ENCODE peak calls at places on chromosomes 11 and 22, in eight cellular contexts. K is GM23248, R is PC-9, W is osteoblast, I is neuronal stem cell, T is K562, A is mesenchymal stem cell, G is GM23338. B is an unnamed sample. For H3K4me1, the result is how much of the 10 kb centered on the place peaks cover.

GRCh38 chr11:132228756-132229325 is 858.4 kb downstream of the NTM start:
- DNase-seq in K (peak), A (no peak), I (no peak), G (no peak), R (no peak), T (no peak), W (no peak), B (no peak)

GRCh38 chr11:44623716-44624491 is 58.4 kb downstream of the CD82 start:
- DNase-seq in W (peak), T (no peak), I (no peak), G (no peak), K (no peak), R (no peak), A (no peak), B (no peak)

GRCh38 chr22:19201858-19202798 is 23.6 kb upstream of the SLC25A1 start:
- DNase-seq in W (peak), I (no peak), G (no peak), K (no peak), R (no peak), A (no peak), T (peak), B (no peak)

GRCh38 chr11:130478204-130478701 is 29.8 kb downstream of the ADAMTS15 start:
- DNase-seq in G (no peak), K (peak), T (no peak), W (peak), I (no peak), R (peak), A (peak), B (peak)

GRCh38 chr11:64862914-64863313 is 15.5 kb downstream of the EHD1 start:
- DNase-seq in K (no peak), I (no peak), W (no peak), A (no peak), G (no peak), R (no peak), T (no peak), B (no peak)

GRCh38 chr11:10478574-10479550 is 23.8 kb downstream of the AMPD3 start:
- DNase-seq in I (no peak), R (no peak), G (no peak), W (no peak), K (peak), T (no peak), A (no peak), B (no peak)

GRCh38 chr22:38085501-38085900 is 1.5 kb upstream of the SLC16A8 start:
- DNase-seq in W (peak), T (no peak), A (no peak), G (no peak), R (no peak), K (no peak), I (no peak), B (no peak)

GRCh38 chr11:94638902-94639373 is 71.8 kb downstream of the PIWIL4 start:
- DNase-seq in W (no peak), R (no peak), A (peak), K (peak), I (no peak), T (no peak), G (no peak), B (no peak)

GRCh38 chr11:122690292-122690691 is 34.8 kb downstream of the UBASH3B start:
- DNase-seq in T (no peak), A (no peak), W (no peak), I (no peak), R (no peak), G (no peak), K (no peak), B (no peak)

GRCh38 chr11:38315151-38315550 is 1717.1 kb upstream of the RAG2 start:
- DNase-seq in W (no peak), K (no peak), R (peak), G (no peak), T (no peak), A (peak), I (no peak), B (no peak)

GRCh38 chr11:130882138-130882551 is 34.1 kb downstream of the SNX19 start:
- DNase-seq in R (no peak), A (no peak), T (no peak), I (no peak), K (no peak), G (no peak), W (peak), B (no peak)

GRCh38 chr22:43289976-43290663 is 53.1 kb downstream of the SCUBE1 start:
- DNase-seq in K (peak), T (no peak), R (no peak), A (peak), G (no peak), I (no peak), W (no peak), B (no peak)

GRCh38 chr11:111427471-111427912 is 48.4 kb upstream of the POU2AF1 start:
- DNase-seq in K (no peak), I (no peak), T (no peak), R (peak), A (no peak), G (no peak), W (no peak), B (no peak)

GRCh38 chr11:84558085-84558905 is 1068.8 kb downstream of the DLG2 start:
- DNase-seq in R (peak), G (peak), A (peak), W (peak), I (peak), K (peak), T (peak), B (peak)

GRCh38 chr22:35465109-35465701 is 65.3 kb downstream of the MCM5 start:
- DNase-seq in K (no peak), G (no peak), R (no peak), W (no peak), T (no peak), A (no peak), I (no peak), B (no peak)

GRCh38 chr11:86018249-86018648 is 50.6 kb downstream of the PICALM start:
- DNase-seq in W (no peak), R (no peak), T (no peak), I (no peak), K (no peak), A (no peak), G (no peak), B (no peak)

GRCh38 chr11:35337136-35337918 is 82.0 kb downstream of the SLC1A2 start:
- DNase-seq in R (peak), A (peak), G (peak), I (no peak), T (peak), K (peak), W (peak), B (no peak)

GRCh38 chr11:124467376-124468061 is 22.0 kb upstream of the OR8B8 start:
- DNase-seq in K (no peak), A (no peak), I (no peak), R (no peak), W (no peak), T (no peak), G (no peak), B (no peak)

GRCh38 chr11:64226507-64227051 is 505 bp downstream of the NUDT22 start:
- DNase-seq in I (no peak), W (no peak), G (peak), T (peak), R (peak), K (peak), A (no peak), B (no peak)

GRCh38 chr11:63505857-63506528 is at the start of gene LGALS12:
- DNase-seq in A (no peak), I (no peak), T (peak), K (no peak), R (no peak), G (peak), W (no peak), B (no peak)

GRCh38 chr11:67268684-67269268 is 2.5 kb downstream of the GRK2 start:
- DNase-seq in R (no peak), I (no peak), W (peak), K (no peak), G (no peak), T (no peak), A (no peak), B (no peak)
- H3K4me1 ChIP-seq in R (under half), I (under half), W (half or more), K (under half), G (under half), T (half or more), A (half or more), B (under half)

DNA sequence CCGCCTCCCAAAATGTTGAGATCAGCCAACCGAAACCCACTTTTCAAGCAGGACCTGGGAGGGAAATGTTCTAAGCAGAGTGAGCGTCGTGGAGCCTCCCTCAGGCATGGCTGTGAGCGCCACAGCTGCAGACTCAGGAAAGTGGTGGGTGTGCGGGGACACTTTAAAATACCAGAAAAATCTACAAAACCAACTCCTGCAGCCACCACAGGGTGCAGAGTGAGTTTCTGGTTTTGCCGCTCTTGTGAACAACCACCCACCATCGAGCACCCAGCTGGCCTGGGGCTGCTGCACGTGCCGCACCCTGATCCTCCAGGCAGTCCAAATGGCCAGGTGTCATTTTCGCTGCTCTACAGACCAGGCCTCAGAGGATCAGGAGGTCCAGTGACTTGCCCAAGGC is 46.9 kb downstream of the CELSR1 start:
- DNase-seq in T (no peak), I (no peak), K (no peak), W (no peak), R (no peak), G (no peak), A (no peak), B (no peak)
- H2AFZ ChIP-seq in T (no peak), I (no peak), K (no peak), W (no peak), R (no peak), G (no peak), A (no peak), B (no peak)

GRCh38 chr11:120352405-120352804 is 16.2 kb downstream of the ARHGEF12 start:
- DNase-seq in R (no peak), A (no peak), W (no peak), I (no peak), T (peak), K (no peak), G (no peak), B (no peak)
- H3K4me1 ChIP-seq in R (under half), A (under half), W (under half), I (under half), T (under half), K (under half), G (under half), B (under half)

DNA sequence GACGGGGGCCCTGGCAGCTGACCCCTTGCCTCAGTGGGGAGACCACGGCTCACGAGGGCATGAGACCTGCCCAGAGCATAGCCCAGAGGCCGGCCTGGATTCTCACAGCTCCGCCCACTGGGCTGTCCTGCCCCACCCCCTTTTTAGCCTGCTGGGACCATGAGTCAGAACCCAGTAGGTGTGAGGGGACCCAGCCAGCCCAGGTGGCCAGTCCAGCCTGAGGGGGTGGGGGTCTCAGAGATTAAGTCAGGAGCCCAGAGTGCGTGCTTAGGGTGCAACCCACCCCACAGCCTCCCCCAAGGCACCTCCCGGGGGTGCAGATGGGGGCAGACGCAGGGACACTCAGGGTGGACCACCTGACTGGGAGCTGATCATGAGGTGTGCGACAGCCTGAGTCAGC is 40.1 kb upstream of the PPARA start:
- DNase-seq in G (no peak), K (peak), T (peak), A (peak), W (peak), R (peak), I (no peak), B (no peak)
- H2AFZ ChIP-seq in G (no peak), K (no peak), T (no peak), A (no peak), W (no peak), R (no peak), I (no peak), B (no peak)